ENCODE peak calls at places on chromosomes 7 and 10, in ten cellular contexts. B, D, N, M, H, K, Q, L, O and U are unnamed samples.

GRCh38 chr10:104582604-104582951 is 58.5 kb upstream of the SORCS3 start:
- DNase-seq in B (no peak), D (no peak), N (no peak), M (no peak), H (no peak), K (no peak), Q (no peak), L (no peak), O (no peak), U (no peak)

GRCh38 chr10:89550509-89550908 is 15.1 kb upstream of the SLC16A12 start:
- DNase-seq in B (no peak), D (no peak), N (peak; percentile 72), M (no peak), H (peak; percentile 70), K (peak; percentile 28), Q (no peak), L (no peak), O (no peak), U (peak; percentile 47)

GRCh38 chr7:150944066-150945042 is 33.8 kb downstream of the KCNH2 start:
- DNase-seq in B (no peak), D (no peak), N (peak; percentile 6), M (no peak), H (no peak), K (no peak), Q (no peak), L (no peak), O (no peak), U (no peak)

GRCh38 chr7:38178695-38179344 is 775 bp downstream of the STARD3NL start:
- DNase-seq in B (no peak), D (no peak), N (no peak), M (no peak), H (no peak), K (peak; percentile 65), Q (peak; percentile 55), L (no peak), O (no peak), U (no peak)

GRCh38 chr7:19026888-19027287 is 90.5 kb downstream of the TWIST1 start:
- DNase-seq in B (no peak), D (no peak), N (no peak), M (no peak), H (no peak), K (peak; percentile 63), Q (no peak), L (no peak), O (no peak), U (no peak)

GRCh38 chr7:41858196-41858595 is 155.3 kb upstream of the INHBA start:
- DNase-seq in B (no peak), D (no peak), N (no peak), M (no peak), H (peak; percentile 14), K (no peak), Q (no peak), L (no peak), O (no peak), U (no peak)

GRCh38 chr7:3092468-3092867 is 48.8 kb upstream of the CARD11 start:
- DNase-seq in B (no peak), D (no peak), N (no peak), M (no peak), H (peak; percentile 27), K (peak; percentile 21), Q (peak; percentile 73), L (no peak), O (no peak), U (no peak)

GRCh38 chr7:33686001-33686591 is 219.2 kb upstream of the BMPER start:
- DNase-seq in B (no peak), D (peak; percentile 38), N (no peak), M (peak; percentile 54), H (no peak), K (no peak), Q (no peak), L (no peak), O (no peak), U (no peak)

GRCh38 chr7:38673795-38674194 is 42.6 kb upstream of the AMPH start:
- DNase-seq in B (no peak), D (no peak), N (no peak), M (no peak), H (peak; percentile 77), K (peak; percentile 99), Q (no peak), L (no peak), O (no peak), U (no peak)

GRCh38 chr7:116672596-116673503 is 854 bp downstream of the MET start:
- DNase-seq in B (no peak), D (peak; percentile 12), N (peak; percentile 32), M (peak; percentile 37), H (no peak), K (peak; percentile 59), Q (no peak), L (peak; percentile 46), O (no peak), U (peak; percentile 12)

GRCh38 chr10:101008823-101009423 is 9.3 kb downstream of the LZTS2 start:
- DNase-seq in B (no peak), D (no peak), N (no peak), M (no peak), H (no peak), K (no peak), Q (no peak), L (no peak), O (no peak), U (peak; percentile 50)

GRCh38 chr10:121845044-121845784 is 82.6 kb downstream of the ATE1 start:
- DNase-seq in B (no peak), D (no peak), N (no peak), M (no peak), H (no peak), K (no peak), Q (no peak), L (no peak), O (no peak), U (no peak)

GRCh38 chr7:14425559-14425958 is 436.1 kb upstream of the ETV1 start:
- DNase-seq in B (no peak), D (no peak), N (no peak), M (no peak), H (no peak), K (no peak), Q (no peak), L (no peak), O (no peak), U (no peak)

GRCh38 chr7:14420768-14421167 is 431.3 kb upstream of the ETV1 start:
- DNase-seq in B (no peak), D (no peak), N (peak; percentile 9), M (peak; percentile 39), H (no peak), K (no peak), Q (no peak), L (no peak), O (no peak), U (no peak)

GRCh38 chr7:14419554-14419953 is 430.1 kb upstream of the ETV1 start:
- DNase-seq in B (no peak), D (no peak), N (no peak), M (no peak), H (no peak), K (no peak), Q (no peak), L (no peak), O (no peak), U (no peak)

GRCh38 chr7:14424675-14425074 is 435.2 kb upstream of the ETV1 start:
- DNase-seq in B (no peak), D (no peak), N (no peak), M (no peak), H (no peak), K (peak; percentile 4), Q (no peak), L (no peak), O (no peak), U (peak; percentile 9)
- TF ChIP-seq CTCF in B (no peak), D (no peak), N (no peak), M (peak; percentile 36), H (no peak), K (no peak), Q (no peak), L (no peak), O (no peak), U (no peak)

GRCh38 chr10:103254113-103254512 is 8.4 kb downstream of the RPEL1 start:
- DNase-seq in B (no peak), D (no peak), N (no peak), M (no peak), H (no peak), K (no peak), Q (no peak), L (no peak), O (no peak), U (no peak)
- TF ChIP-seq CTCF in B (no peak), D (no peak), N (no peak), M (no peak), H (no peak), K (no peak), Q (no peak), L (no peak), O (no peak), U (no peak)

DNA sequence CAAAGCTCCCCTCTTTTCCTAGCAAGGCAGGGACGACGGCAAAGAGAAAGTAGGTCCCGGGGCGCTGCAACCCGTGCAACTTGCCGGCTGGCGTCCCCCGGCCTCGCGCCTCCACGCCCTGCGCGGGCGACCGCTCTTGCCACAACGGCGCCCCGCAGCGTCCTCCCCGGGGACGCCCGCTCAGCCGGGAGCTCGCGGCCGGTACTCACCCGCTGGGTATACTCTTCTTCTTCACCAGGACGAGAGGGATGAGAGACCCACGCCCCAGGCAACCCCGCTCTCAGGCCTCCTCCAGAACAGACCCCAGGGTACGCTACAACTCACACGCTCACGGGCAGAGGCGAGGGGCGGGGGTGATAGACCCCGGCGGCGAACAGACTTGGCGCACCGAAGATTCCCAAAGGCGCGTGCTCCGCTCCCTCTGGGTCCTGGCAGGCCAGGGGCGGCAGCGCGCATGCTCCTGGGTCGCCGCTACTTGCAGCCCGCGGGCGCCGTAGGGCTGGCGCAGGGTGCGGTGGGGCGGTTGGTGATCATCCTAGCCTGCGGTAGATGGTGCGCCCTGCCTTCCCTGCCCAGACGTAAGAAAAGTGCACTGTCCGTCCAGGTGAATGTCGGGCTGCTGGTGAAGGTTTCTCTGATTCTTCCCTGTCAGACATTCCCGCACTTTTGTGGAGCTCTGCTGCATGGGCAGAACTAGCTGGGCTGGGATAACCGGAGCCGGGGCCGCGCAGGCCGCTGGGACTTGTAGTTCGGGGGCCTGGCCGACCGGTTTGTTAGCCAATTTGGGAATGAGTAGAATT is at the start of gene CC2D2B:
- DNase-seq in B (peak; percentile 70), D (peak; percentile 89), N (peak; percentile 84), M (peak; percentile 90), H (peak; percentile 81), K (peak; percentile 84), Q (peak; percentile 80), L (peak; percentile 69), O (peak; percentile 82), U (peak; percentile 76)
- TF ChIP-seq CTCF in B (peak; percentile 38), D (no peak), N (no peak), M (no peak), H (peak; percentile 6), K (no peak), Q (no peak), L (no peak), O (no peak), U (no peak)

DNA sequence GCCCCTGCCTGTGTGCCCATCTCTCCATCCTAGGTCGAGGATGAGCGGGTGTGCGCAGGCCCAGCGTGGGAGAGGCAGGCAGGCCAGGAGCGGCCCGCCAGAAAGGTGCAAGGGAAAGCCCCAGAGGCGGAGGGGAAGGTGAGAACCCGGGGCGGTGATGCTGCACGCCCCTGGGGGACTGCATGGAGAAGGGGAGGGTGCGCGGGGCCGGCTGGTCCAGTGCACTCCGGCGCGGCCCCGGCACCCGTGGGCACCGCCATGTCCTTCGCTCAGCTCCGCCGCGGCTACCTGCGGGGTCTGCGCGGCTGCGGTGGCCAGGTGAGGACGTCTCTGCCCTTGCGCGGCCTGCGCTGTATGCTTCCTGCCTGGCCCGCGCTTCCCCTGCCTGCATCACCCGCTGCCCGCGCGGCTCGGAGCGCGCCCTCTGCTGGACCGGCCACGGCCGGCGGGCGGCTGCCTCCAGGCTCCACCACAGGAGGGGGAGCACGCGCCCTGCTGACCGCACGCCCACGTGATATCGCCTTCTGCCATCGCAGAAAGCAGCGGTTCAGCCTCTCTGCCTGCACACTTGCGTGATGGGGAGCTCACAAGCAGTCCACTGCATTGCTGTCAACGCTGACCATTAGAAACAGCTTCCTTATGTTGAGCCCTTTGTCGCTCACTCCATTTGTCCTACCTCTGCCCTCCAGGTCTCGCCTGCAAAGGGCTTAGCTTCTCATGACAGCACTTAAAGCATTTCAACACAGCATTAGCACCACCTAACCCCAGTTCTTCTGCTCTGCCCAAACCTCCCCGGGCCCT is 73.9 kb downstream of the CXCL12 start:
- DNase-seq in B (peak; percentile 91), D (peak; percentile 92), N (peak; percentile 92), M (peak; percentile 93), H (peak; percentile 67), K (peak; percentile 80), Q (peak; percentile 86), L (peak; percentile 20), O (peak; percentile 86), U (peak; percentile 78)
- TF ChIP-seq CTCF in B (peak; percentile 97), D (peak; percentile 87), N (peak; percentile 95), M (peak; percentile 98), H (peak; percentile 59), K (peak; percentile 46), Q (peak; percentile 92), L (no peak), O (peak; percentile 89), U (peak; percentile 55)